ENCODE peak calls at places on chromosome 11, in seven cellular contexts. I is ovary, G is psoas muscle, E is tibial nerve, Z is DND-41, U is heart right ventricle, V is body of pancreas. N is an unnamed sample.
A peak's percentile ranks its signal among the peaks of the same experiment; 100 is the strongest.

GRCh38 chr11:102309621-102310541 is 7.4 kb upstream of the BIRC3 start:
- DNase-seq in I (no peak), G (no peak), E (no peak), Z (no peak), U (no peak), V (no peak), N (no peak)

GRCh38 chr11:96391698-96392307 is 2.0 kb downstream of the JRKL start:
- DNase-seq in I (no peak), G (no peak), E (no peak), Z (no peak), U (no peak), V (no peak), N (no peak)

GRCh38 chr11:62295504-62295903 is 3.4 kb downstream of the SCGB1D4 start:
- DNase-seq in I (no peak), G (no peak), E (no peak), Z (peak; percentile 36), U (no peak), V (no peak), N (no peak)

GRCh38 chr11:12284321-12285050 is 92.9 kb upstream of the PARVA start:
- DNase-seq in I (no peak), G (no peak), E (no peak), Z (no peak), U (no peak), V (no peak), N (no peak)

GRCh38 chr11:61332266-61332822 is 561 bp downstream of the DDB1 start:
- DNase-seq in I (no peak), G (no peak), E (no peak), Z (peak; percentile 13), U (no peak), V (no peak), N (no peak)

GRCh38 chr11:125094731-125095130 is 16.7 kb downstream of the TMEM218 start:
- DNase-seq in I (no peak), G (no peak), E (no peak), Z (no peak), U (no peak), V (no peak), N (no peak)

GRCh38 chr11:86608251-86608799 is 64.1 kb downstream of the ME3 start:
- DNase-seq in I (peak; percentile 85), G (peak; percentile 56), E (peak; percentile 53), Z (peak; percentile 45), U (peak; percentile 68), V (peak; percentile 74), N (no peak)

GRCh38 chr11:120200677-120201076 is 10.2 kb upstream of the OAF start:
- DNase-seq in I (no peak), G (no peak), E (no peak), Z (no peak), U (no peak), V (no peak), N (no peak)

GRCh38 chr11:96426356-96427103 is 36.7 kb downstream of the JRKL start:
- DNase-seq in I (no peak), G (no peak), E (no peak), Z (no peak), U (no peak), V (no peak), N (no peak)

GRCh38 chr11:68038718-68039525 is at the start of gene TCIRG1:
- DNase-seq in I (peak; percentile 88), G (peak; percentile 90), E (peak; percentile 84), Z (peak; percentile 23), U (peak; percentile 90), V (peak; percentile 90), N (peak; percentile 12)

GRCh38 chr11:71059662-71060061 is 192.7 kb downstream of the SHANK2 start:
- DNase-seq in I (no peak), G (no peak), E (no peak), Z (no peak), U (no peak), V (no peak), N (no peak)
- H3K27me3 ChIP-seq in I (no peaks in the 10 kb centered on the region), G (peaks cover 17% of the 10 kb centered on the region), E (peaks cover 4% of the 10 kb centered on the region), Z (no peaks in the 10 kb centered on the region), U (peaks cover 44% of the 10 kb centered on the region), V (no peaks in the 10 kb centered on the region), N (peaks cover 7% of the 10 kb centered on the region)

GRCh38 chr11:34002420-34002819 is 49.1 kb upstream of the CAPRIN1 start:
- DNase-seq in I (no peak), G (no peak), E (no peak), Z (no peak), U (no peak), V (peak; percentile 25), N (no peak)

GRCh38 chr11:33999393-33999792 is 52.1 kb upstream of the CAPRIN1 start:
- DNase-seq in I (no peak), G (no peak), E (no peak), Z (no peak), U (no peak), V (no peak), N (no peak)

GRCh38 chr11:34004226-34004625 is 47.3 kb upstream of the CAPRIN1 start:
- DNase-seq in I (no peak), G (no peak), E (no peak), Z (no peak), U (no peak), V (no peak), N (no peak)
- H3K27me3 ChIP-seq in I (no peaks in the 10 kb centered on the region), G (no peaks in the 10 kb centered on the region), E (peaks cover 4% of the 10 kb centered on the region), Z (peaks cover 14% of the 10 kb centered on the region), U (no peaks in the 10 kb centered on the region), V (no peaks in the 10 kb centered on the region), N (no peaks in the 10 kb centered on the region)

DNA sequence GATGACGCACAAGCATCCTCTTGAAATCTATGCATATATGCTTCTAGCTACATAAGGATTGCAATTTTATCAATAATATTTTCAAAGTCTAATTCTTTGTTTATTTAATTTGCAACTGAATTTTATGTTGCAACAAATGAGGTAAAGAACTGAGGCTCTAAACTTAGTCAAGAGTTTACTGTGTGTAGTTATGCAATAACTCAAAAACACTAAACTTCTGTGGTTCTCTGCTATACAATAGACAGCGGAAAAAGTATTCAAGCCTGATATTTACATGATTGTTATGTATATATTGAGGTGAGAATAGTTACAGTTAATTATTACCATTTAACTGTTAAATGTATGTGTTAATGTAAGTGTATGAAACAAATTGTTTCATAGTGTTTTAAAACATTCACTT is 32.9 kb downstream of the MSANTD4 start:
- DNase-seq in I (no peak), G (no peak), E (no peak), Z (no peak), U (no peak), V (no peak), N (no peak)
- H3K27me3 ChIP-seq in I (no peaks in the 10 kb centered on the region), G (no peaks in the 10 kb centered on the region), E (no peaks in the 10 kb centered on the region), Z (no peaks in the 10 kb centered on the region), U (no peaks in the 10 kb centered on the region), V (no peaks in the 10 kb centered on the region), N (no peaks in the 10 kb centered on the region)

DNA sequence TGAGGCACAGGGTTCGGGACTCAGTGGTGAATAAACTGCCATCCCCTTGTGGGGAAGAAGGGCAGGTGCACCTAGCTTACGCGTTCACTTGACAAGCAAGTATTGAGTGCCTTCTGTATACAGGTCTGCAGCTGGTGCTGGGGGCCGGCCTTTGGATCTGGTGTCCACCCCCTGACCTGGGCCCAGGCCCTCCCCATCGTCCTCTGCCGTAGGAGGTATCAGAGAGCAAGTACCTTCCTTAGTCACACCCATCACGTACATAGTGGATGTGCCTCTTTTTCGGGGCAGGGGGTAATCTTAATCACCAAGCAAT is 53.3 kb downstream of the SMIM38 start:
- DNase-seq in I (no peak), G (no peak), E (no peak), Z (no peak), U (no peak), V (no peak), N (no peak)
- H3K27me3 ChIP-seq in I (no peaks in the 10 kb centered on the region), G (peaks cover 34% of the 10 kb centered on the region), E (no peaks in the 10 kb centered on the region), Z (peaks cover 7% of the 10 kb centered on the region), U (peaks cover 12% of the 10 kb centered on the region), V (no peaks in the 10 kb centered on the region), N (no peaks in the 10 kb centered on the region)

DNA sequence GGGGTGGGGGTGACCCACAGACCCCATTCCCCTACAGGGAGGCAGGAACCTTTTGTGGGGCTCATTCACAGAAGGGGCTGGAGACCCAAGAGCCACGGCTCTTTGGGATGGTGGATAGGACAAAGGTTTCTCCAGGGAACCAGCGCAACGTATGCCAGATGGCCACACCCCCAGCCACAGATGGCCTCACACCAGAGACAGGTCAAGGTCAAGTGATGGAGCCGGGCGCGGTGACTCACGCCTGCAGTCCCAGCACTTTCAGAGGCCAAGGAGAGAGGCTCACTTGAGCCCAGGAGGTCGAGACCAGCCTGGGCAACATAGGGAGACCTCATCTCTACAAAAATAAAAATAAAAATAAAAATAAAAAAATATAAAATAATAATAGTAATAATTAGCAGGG is 17.1 kb upstream of the BRSK2 start:
- DNase-seq in I (no peak), G (no peak), E (no peak), Z (no peak), U (no peak), V (no peak), N (no peak)
- H3K27me3 ChIP-seq in I (no peaks in the 10 kb centered on the region), G (peaks cover 74% of the 10 kb centered on the region), E (no peaks in the 10 kb centered on the region), Z (no peaks in the 10 kb centered on the region), U (peaks cover 4% of the 10 kb centered on the region), V (no peaks in the 10 kb centered on the region), N (no peaks in the 10 kb centered on the region)

DNA sequence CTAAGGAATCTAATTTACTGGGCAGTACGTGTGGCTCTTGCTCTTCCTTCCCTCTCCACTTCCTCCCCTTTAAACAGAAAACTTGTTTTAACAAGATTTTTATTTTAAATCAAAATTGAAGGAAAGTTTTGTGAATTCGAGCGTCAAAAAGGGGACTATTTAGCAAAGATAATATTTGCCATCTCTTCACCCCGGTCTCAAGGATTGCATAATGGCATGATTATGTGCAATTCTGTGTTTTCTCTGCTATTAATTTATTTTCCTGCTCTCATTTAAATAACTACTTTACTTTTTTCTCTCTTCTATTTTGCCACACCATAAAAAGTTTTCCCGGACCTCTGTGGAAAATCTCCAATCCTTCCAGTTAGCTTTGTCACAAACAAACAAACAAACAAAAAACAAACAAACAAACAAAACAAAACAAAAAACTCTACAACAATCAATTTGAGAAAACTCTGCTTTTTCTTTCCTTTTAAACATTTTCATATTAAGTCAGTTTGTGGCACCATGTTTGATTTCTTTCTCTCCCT is 10.2 kb upstream of the PAX6 start:
- DNase-seq in I (no peak), G (no peak), E (no peak), Z (no peak), U (no peak), V (no peak), N (no peak)
- H3K27me3 ChIP-seq in I (peaks cover 14% of the 10 kb centered on the region), G (peaks cover 100% of the 10 kb centered on the region), E (peaks cover 100% of the 10 kb centered on the region), Z (peaks cover 8% of the 10 kb centered on the region), U (peaks cover 100% of the 10 kb centered on the region), V (no peaks in the 10 kb centered on the region), N (peaks cover 98% of the 10 kb centered on the region)

DNA sequence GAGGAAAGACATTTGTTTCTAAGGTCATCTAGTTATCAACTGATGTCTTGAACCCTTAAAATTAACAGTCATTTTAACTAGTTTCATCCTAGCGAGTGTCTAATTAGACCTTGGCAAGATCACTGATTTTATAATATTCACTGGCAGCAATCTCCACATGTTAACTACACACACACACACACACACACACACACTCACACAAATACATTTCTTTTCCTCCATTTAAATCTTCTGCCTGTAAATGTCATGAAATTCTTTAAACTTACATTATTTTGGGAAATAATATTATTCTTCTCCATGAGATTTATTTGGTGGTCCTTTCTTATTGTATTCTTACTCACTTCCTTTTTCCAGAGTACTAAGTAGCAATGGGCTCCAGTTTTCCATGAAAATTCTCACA is 2.9 kb upstream of the IFTAP start:
- DNase-seq in I (no peak), G (no peak), E (no peak), Z (no peak), U (no peak), V (no peak), N (no peak)
- H3K27me3 ChIP-seq in I (no peaks in the 10 kb centered on the region), G (peaks cover 13% of the 10 kb centered on the region), E (peaks cover 24% of the 10 kb centered on the region), Z (no peaks in the 10 kb centered on the region), U (peaks cover 26% of the 10 kb centered on the region), V (no peaks in the 10 kb centered on the region), N (peaks cover 23% of the 10 kb centered on the region)

N was measured in CD4-positive, alpha-beta T cell.